ENCODE peak calls at places on chromosomes 13 and 19, in four cellular contexts. One of them, this sample, is unnamed.

GRCh38 chr13:109782823-109783411 is 3.5 kb downstream of the IRS2 start:
- DNase-seq in HCT116: no peak
- DNase-seq in HFF-Myc: no peak
- DNase-seq in astrocyte of the cerebellum: no peak
- DNase-seq in this sample: no peak

GRCh38 chr19:34253711-34254551 is 423 bp upstream of the GARRE1 start:
- DNase-seq in HFF-Myc: no peak
- DNase-seq in HCT116: no peak
- DNase-seq in astrocyte of the cerebellum: no peak
- DNase-seq in this sample: no peak

GRCh38 chr19:40584007-40584406 is 7.3 kb downstream of the SHKBP1 start:
- DNase-seq in astrocyte of the cerebellum: no peak
- DNase-seq in HFF-Myc: no peak
- DNase-seq in HCT116: no peak
- DNase-seq in this sample: no peak

GRCh38 chr19:2188708-2189385 is 25.1 kb downstream of the DOT1L start:
- DNase-seq in HCT116: no peak
- DNase-seq in HFF-Myc: no peak
- DNase-seq in astrocyte of the cerebellum: no peak
- DNase-seq in this sample: no peak

GRCh38 chr13:43760257-43760656 is 26.5 kb downstream of the ENOX1 start:
- DNase-seq in HFF-Myc: no peak
- DNase-seq in astrocyte of the cerebellum: no peak
- DNase-seq in HCT116: no peak
- DNase-seq in this sample: no peak

GRCh38 chr19:7575426-7576040 is 20.1 kb upstream of the CAMSAP3 start:
- DNase-seq in astrocyte of the cerebellum: no peak
- DNase-seq in HCT116: peak
- DNase-seq in HFF-Myc: no peak
- DNase-seq in this sample: no peak

GRCh38 chr19:42362891-42363440 is 27.1 kb downstream of the CNFN start:
- DNase-seq in HFF-Myc: no peak
- DNase-seq in HCT116: no peak
- DNase-seq in astrocyte of the cerebellum: no peak
- DNase-seq in this sample: no peak

GRCh38 chr19:34806976-34807860 is 34.2 kb upstream of the ZNF599 start:
- DNase-seq in astrocyte of the cerebellum: no peak
- DNase-seq in HCT116: no peak
- DNase-seq in HFF-Myc: no peak
- DNase-seq in this sample: no peak

GRCh38 chr13:113423225-113424170 is 29.8 kb downstream of the ADPRHL1 start:
- DNase-seq in HCT116: no peak
- DNase-seq in astrocyte of the cerebellum: no peak
- DNase-seq in HFF-Myc: no peak
- DNase-seq in this sample: no peak

GRCh38 chr13:42591602-42592001 is 17.6 kb downstream of the TNFSF11 start:
- DNase-seq in astrocyte of the cerebellum: no peak
- DNase-seq in HCT116: no peak
- DNase-seq in HFF-Myc: no peak
- DNase-seq in this sample: no peak

GRCh38 chr13:92833071-92833470 is 393.5 kb upstream of the GPC6 start:
- DNase-seq in HCT116: no peak
- DNase-seq in HFF-Myc: no peak
- DNase-seq in astrocyte of the cerebellum: no peak
- DNase-seq in this sample: no peak

GRCh38 chr13:54637377-54637776 is 1608.8 kb downstream of the OLFM4 start:
- DNase-seq in HCT116: no peak
- DNase-seq in astrocyte of the cerebellum: peak
- DNase-seq in HFF-Myc: no peak
- DNase-seq in this sample: peak

GRCh38 chr13:30752201-30752797 is 17.0 kb downstream of the ALOX5AP start:
- DNase-seq in HCT116: no peak
- DNase-seq in HFF-Myc: no peak
- DNase-seq in astrocyte of the cerebellum: no peak
- DNase-seq in this sample: no peak

GRCh38 chr13:42333613-42334328 is 61.8 kb downstream of the AKAP11 start:
- DNase-seq in HCT116: no peak
- DNase-seq in HFF-Myc: no peak
- DNase-seq in astrocyte of the cerebellum: peak
- DNase-seq in this sample: no peak

GRCh38 chr13:100825551-100825950 is 151.0 kb upstream of the TMTC4 start:
- DNase-seq in HCT116: no peak
- DNase-seq in HFF-Myc: no peak
- DNase-seq in astrocyte of the cerebellum: peak
- DNase-seq in this sample: no peak

GRCh38 chr13:75359266-75359665 is 122.7 kb downstream of the TBC1D4 start:
- DNase-seq in HFF-Myc: peak
- DNase-seq in astrocyte of the cerebellum: peak
- DNase-seq in HCT116: peak
- DNase-seq in this sample: peak

GRCh38 chr19:40305403-40305802 is 20.3 kb upstream of the AKT2 start:
- DNase-seq in astrocyte of the cerebellum: peak
- DNase-seq in HCT116: peak
- DNase-seq in HFF-Myc: peak
- DNase-seq in this sample: no peak

GRCh38 chr13:20702945-20703784 is at the start of gene IL17D:
- DNase-seq in HFF-Myc: no peak
- DNase-seq in astrocyte of the cerebellum: no peak
- DNase-seq in HCT116: no peak
- DNase-seq in this sample: no peak

GRCh38 chr19:51342631-51343569 is 961 bp upstream of the VSIG10L start:
- DNase-seq in astrocyte of the cerebellum: no peak
- DNase-seq in HCT116: no peak
- DNase-seq in HFF-Myc: no peak
- DNase-seq in this sample: no peak

GRCh38 chr13:98475521-98475920 is 101.4 kb downstream of the STK24 start:
- DNase-seq in astrocyte of the cerebellum: no peak
- DNase-seq in HFF-Myc: no peak
- DNase-seq in HCT116: no peak
- DNase-seq in this sample: no peak

GRCh38 chr13:24351423-24351822 is 42.0 kb downstream of the C1QTNF9 start:
- DNase-seq in HCT116: no peak
- DNase-seq in HFF-Myc: no peak
- DNase-seq in astrocyte of the cerebellum: no peak
- DNase-seq in this sample: no peak

GRCh38 chr13:26475176-26476110 is 82.0 kb upstream of the WASF3 start:
- DNase-seq in HFF-Myc: no peak
- DNase-seq in astrocyte of the cerebellum: no peak
- DNase-seq in HCT116: no peak
- DNase-seq in this sample: no peak

GRCh38 chr13:23159587-23160240 is 21.1 kb upstream of the SGCG start:
- DNase-seq in astrocyte of the cerebellum: no peak
- DNase-seq in HFF-Myc: no peak
- DNase-seq in HCT116: no peak
- DNase-seq in this sample: no peak

GRCh38 chr19:41623360-41623759 is 3.5 kb downstream of the CEACAM4 start:
- DNase-seq in HCT116: no peak
- DNase-seq in HFF-Myc: no peak
- DNase-seq in astrocyte of the cerebellum: no peak
- DNase-seq in this sample: no peak

GRCh38 chr13:36131215-36131930 is at the start of gene DCLK1:
- DNase-seq in HFF-Myc: no peak
- DNase-seq in HCT116: no peak
- DNase-seq in astrocyte of the cerebellum: peak
- DNase-seq in this sample: no peak

DNA sequence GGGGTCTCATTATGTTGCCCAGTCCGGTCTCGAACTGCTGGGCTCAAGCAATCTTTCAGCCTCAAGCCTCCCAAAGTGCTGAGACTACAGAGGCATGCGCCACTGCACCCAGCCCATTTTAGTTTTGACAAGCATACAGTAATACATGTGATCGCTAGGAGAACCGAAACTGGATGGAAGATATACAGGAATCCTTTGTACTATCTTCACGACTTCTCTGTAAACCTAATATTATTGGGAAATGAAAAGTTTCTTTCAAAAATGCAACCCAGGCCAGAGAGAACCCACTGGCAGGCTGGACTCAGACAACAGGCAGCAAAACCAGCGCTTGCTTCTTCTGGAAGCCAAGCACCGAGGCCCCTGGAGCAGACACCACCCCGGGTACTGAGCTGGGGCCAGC is 9.4 kb downstream of the C19orf12 start:
- DNase-seq in HFF-Myc: no peak
- DNase-seq in HCT116: no peak
- DNase-seq in astrocyte of the cerebellum: no peak
- DNase-seq in this sample: no peak
- TF ChIP-seq CTCF in HFF-Myc: no peak
- TF ChIP-seq CTCF in HCT116: no peak
- TF ChIP-seq CTCF in astrocyte of the cerebellum: no peak
- TF ChIP-seq CTCF in this sample: no peak

DNA sequence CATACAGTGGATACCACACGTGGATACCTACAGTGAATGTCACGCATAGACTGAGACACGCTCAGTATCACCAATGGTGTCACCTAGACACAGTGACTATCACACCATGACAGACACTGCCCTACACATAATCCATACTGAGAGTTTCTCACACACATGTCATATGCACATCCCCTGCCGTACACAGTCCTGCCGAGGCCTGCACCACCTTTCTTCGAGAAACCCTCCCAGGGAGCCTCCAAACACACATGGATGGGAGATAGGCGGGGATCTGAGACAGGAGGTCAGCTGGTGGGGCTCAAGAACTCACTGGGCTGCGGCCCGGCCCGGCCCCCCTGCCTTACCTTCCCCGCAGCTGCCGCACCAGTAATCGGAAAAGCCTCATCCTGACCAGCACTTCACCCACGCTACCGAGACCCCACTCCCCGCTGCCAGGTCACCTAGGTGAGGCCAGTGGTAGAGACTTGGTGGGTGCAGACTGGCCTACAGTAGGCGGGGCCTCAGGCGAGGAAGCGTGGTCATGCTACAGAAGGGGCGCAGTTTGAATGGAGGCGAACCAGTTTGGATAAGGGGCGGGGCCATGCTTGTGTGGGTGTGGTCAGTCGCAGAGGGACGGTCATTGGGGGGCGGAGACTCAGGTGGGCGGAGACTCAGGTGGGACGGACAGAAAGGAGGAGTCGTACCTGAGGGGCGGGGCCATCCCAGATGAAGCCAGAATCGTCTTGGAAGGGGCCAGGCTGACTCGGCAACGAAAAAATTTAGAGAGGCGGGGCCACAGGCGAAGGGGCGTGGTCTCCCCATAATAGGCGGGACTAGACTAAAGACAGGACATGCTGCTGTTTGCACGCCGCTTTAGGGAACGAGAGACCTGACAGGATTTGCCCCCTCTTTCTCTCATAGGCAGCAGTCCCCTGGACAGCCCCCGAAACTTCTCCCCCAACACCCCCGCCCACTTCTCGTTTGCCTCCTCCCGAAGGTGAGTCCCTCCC is 2.1 kb downstream of the MAST1 start:
- DNase-seq in HFF-Myc: peak
- DNase-seq in astrocyte of the cerebellum: no peak
- DNase-seq in HCT116: peak
- DNase-seq in this sample: peak
- H3K4me3 ChIP-seq in HFF-Myc: peak
- H3K4me3 ChIP-seq in astrocyte of the cerebellum: peak
- H3K4me3 ChIP-seq in HCT116: no peak
- H3K4me3 ChIP-seq in this sample: peak

DNA sequence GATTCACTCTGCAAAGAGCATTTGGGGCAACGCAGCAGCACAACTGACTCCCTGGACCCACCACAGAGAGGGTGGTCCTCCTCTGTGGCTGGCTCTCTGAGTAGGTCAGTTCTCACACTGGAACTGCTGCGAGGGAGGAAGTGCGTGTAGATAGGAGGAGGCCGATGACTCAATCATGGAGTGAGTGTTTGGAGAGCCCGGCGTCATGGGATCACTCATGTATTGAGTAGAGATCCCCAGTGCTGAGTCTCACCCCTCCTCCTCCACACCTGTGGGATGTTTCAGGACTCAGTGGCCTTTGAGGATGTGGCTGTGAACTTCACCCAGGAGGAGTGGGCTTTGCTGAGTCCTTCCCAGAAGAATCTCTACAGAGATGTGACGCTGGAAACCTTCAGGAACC is 8.9 kb downstream of the ZNF101 start:
- DNase-seq in astrocyte of the cerebellum: no peak
- DNase-seq in HFF-Myc: no peak
- DNase-seq in HCT116: no peak
- DNase-seq in this sample: no peak
- TF ChIP-seq CTCF in astrocyte of the cerebellum: no peak
- TF ChIP-seq CTCF in HFF-Myc: no peak
- TF ChIP-seq CTCF in HCT116: no peak
- TF ChIP-seq CTCF in this sample: no peak

GRCh38 chr13:99501952-99502310 is 659 bp downstream of the TM9SF2 start:
- DNase-seq in HCT116: no peak
- DNase-seq in astrocyte of the cerebellum: no peak
- DNase-seq in HFF-Myc: no peak
- DNase-seq in this sample: no peak
- H3K4me3 ChIP-seq in HCT116: peak
- H3K4me3 ChIP-seq in astrocyte of the cerebellum: peak
- H3K4me3 ChIP-seq in HFF-Myc: peak
- H3K4me3 ChIP-seq in this sample: peak

GRCh38 chr19:4533835-4534424 is 1.1 kb downstream of the PLIN5 start:
- DNase-seq in astrocyte of the cerebellum: no peak
- DNase-seq in HCT116: no peak
- DNase-seq in HFF-Myc: no peak
- DNase-seq in this sample: no peak

GRCh38 chr19:4537953-4538600 is 1.8 kb downstream of the LRG1 start:
- DNase-seq in HFF-Myc: no peak
- DNase-seq in HCT116: no peak
- DNase-seq in astrocyte of the cerebellum: no peak
- DNase-seq in this sample: no peak

GRCh38 chr19:4536798-4537197 is 1.8 kb upstream of the PLIN5 start:
- DNase-seq in HFF-Myc: no peak
- DNase-seq in HCT116: no peak
- DNase-seq in astrocyte of the cerebellum: no peak
- DNase-seq in this sample: no peak

GRCh38 chr19:4533334-4533733 is 1.7 kb downstream of the PLIN5 start:
- DNase-seq in astrocyte of the cerebellum: no peak
- DNase-seq in HCT116: no peak
- DNase-seq in HFF-Myc: no peak
- DNase-seq in this sample: no peak

GRCh38 chr19:4534836-4535658 is at the start of gene PLIN5:
- DNase-seq in astrocyte of the cerebellum: no peak
- DNase-seq in HCT116: peak
- DNase-seq in HFF-Myc: peak
- DNase-seq in this sample: no peak
- TF ChIP-seq CTCF in astrocyte of the cerebellum: no peak
- TF ChIP-seq CTCF in HCT116: no peak
- TF ChIP-seq CTCF in HFF-Myc: no peak
- TF ChIP-seq CTCF in this sample: peak

This sample was measured in epithelial cell of proximal tubule.